ENCODE peak calls at places on chromosomes 6 and 20, in nine cellular contexts. U, A, N, D, Q, M, E, F and B are unnamed samples.

GRCh38 chr6:73968358-73968757 is 272.4 kb downstream of the CD109 start:
- DNase-seq in U (no peak), A (no peak), N (no peak), D (no peak), Q (no peak), M (no peak), E (no peak), F (no peak), B (no peak)

GRCh38 chr6:57130784-57131183 is 40.8 kb downstream of the ZNF451 start:
- DNase-seq in U (no peak), A (no peak), N (no peak), D (no peak), Q (no peak), M (no peak), E (no peak), F (no peak), B (no peak)

GRCh38 chr20:57947421-57948176 is 237.8 kb upstream of the PMEPA1 start:
- DNase-seq in U (no peak), A (no peak), N (no peak), D (no peak), Q (no peak), M (peak; percentile 39), E (no peak), F (no peak), B (no peak)

GRCh38 chr20:20685635-20686034 is 26.8 kb downstream of the RALGAPA2 start:
- DNase-seq in U (no peak), A (no peak), N (no peak), D (no peak), Q (no peak), M (peak; percentile 36), E (no peak), F (no peak), B (no peak)

GRCh38 chr6:33073431-33073871 is at the start of gene HLA-DPA1:
- DNase-seq in U (peak; percentile 48), A (peak; percentile 54), N (peak; percentile 64), D (peak; percentile 49), Q (peak; percentile 48), M (peak; percentile 27), E (no peak), F (peak; percentile 41), B (peak; percentile 42)

GRCh38 chr6:133340557-133340956 is 99.4 kb downstream of the EYA4 start:
- DNase-seq in U (no peak), A (no peak), N (no peak), D (peak; percentile 29), Q (no peak), M (no peak), E (no peak), F (no peak), B (no peak)

GRCh38 chr20:59771506-59772372 is 161.7 kb downstream of the SYCP2 start:
- DNase-seq in U (no peak), A (no peak), N (no peak), D (no peak), Q (no peak), M (no peak), E (no peak), F (no peak), B (no peak)

GRCh38 chr6:21883528-21883927 is 290.0 kb downstream of the SOX4 start:
- DNase-seq in U (no peak), A (no peak), N (no peak), D (no peak), Q (no peak), M (no peak), E (no peak), F (no peak), B (no peak)

GRCh38 chr6:145842693-145843546 is 28.3 kb upstream of the FBXO30 start:
- DNase-seq in U (no peak), A (no peak), N (no peak), D (no peak), Q (no peak), M (no peak), E (no peak), F (no peak), B (no peak)

GRCh38 chr6:22025468-22026159 is 271.2 kb downstream of the PRL start:
- DNase-seq in U (no peak), A (no peak), N (no peak), D (peak; percentile 98), Q (peak; percentile 5), M (peak; percentile 55), E (no peak), F (no peak), B (peak; percentile 60)